ENCODE peak calls at places on chromosomes 12 and 14, in nine cellular contexts. One of them, this sample, is unnamed. For H3K36me3, the result is how much of the 10 kb centered on the place peaks cover.

GRCh38 chr12:80485222-80485987 is 41.4 kb downstream of the PTPRQ start:
- DNase-seq in IMR-90: no peak
- DNase-seq in HCT116: no peak
- DNase-seq in Panc1: no peak
- DNase-seq in GM23338: no peak
- DNase-seq in ovary: no peak
- DNase-seq in CD8-positive, alpha-beta T cell: no peak
- DNase-seq in psoas muscle: no peak
- DNase-seq in uterus: no peak
- DNase-seq in this sample: no peak

GRCh38 chr14:104383931-104384775 is 195.4 kb upstream of the C14orf180 start:
- DNase-seq in Panc1: no peak
- DNase-seq in ovary: no peak
- DNase-seq in CD8-positive, alpha-beta T cell: no peak
- DNase-seq in HCT116: no peak
- DNase-seq in psoas muscle: no peak
- DNase-seq in IMR-90: no peak
- DNase-seq in GM23338: no peak
- DNase-seq in uterus: no peak
- DNase-seq in this sample: no peak

GRCh38 chr14:99538275-99538674 is 57.1 kb downstream of the CCNK start:
- DNase-seq in HCT116: no peak
- DNase-seq in psoas muscle: no peak
- DNase-seq in ovary: no peak
- DNase-seq in CD8-positive, alpha-beta T cell: no peak
- DNase-seq in Panc1: no peak
- DNase-seq in GM23338: no peak
- DNase-seq in IMR-90: peak
- DNase-seq in uterus: no peak
- DNase-seq in this sample: no peak

GRCh38 chr14:34699873-34700621 is 14.3 kb downstream of the CFL2 start:
- DNase-seq in Panc1: peak
- DNase-seq in psoas muscle: no peak
- DNase-seq in CD8-positive, alpha-beta T cell: no peak
- DNase-seq in GM23338: no peak
- DNase-seq in IMR-90: peak
- DNase-seq in ovary: no peak
- DNase-seq in uterus: no peak
- DNase-seq in HCT116: peak
- DNase-seq in this sample: peak

GRCh38 chr14:72598328-72598727 is 295.6 kb downstream of the DPF3 start:
- DNase-seq in psoas muscle: no peak
- DNase-seq in CD8-positive, alpha-beta T cell: no peak
- DNase-seq in Panc1: no peak
- DNase-seq in HCT116: no peak
- DNase-seq in IMR-90: no peak
- DNase-seq in ovary: no peak
- DNase-seq in GM23338: no peak
- DNase-seq in uterus: no peak
- DNase-seq in this sample: no peak

GRCh38 chr12:53383258-53383657 is 3.3 kb downstream of the SP1 start:
- DNase-seq in HCT116: no peak
- DNase-seq in CD8-positive, alpha-beta T cell: no peak
- DNase-seq in GM23338: no peak
- DNase-seq in psoas muscle: no peak
- DNase-seq in Panc1: no peak
- DNase-seq in ovary: no peak
- DNase-seq in uterus: no peak
- DNase-seq in IMR-90: no peak
- DNase-seq in this sample: no peak

GRCh38 chr14:59187802-59188460 is 536 bp upstream of the DAAM1 start:
- DNase-seq in CD8-positive, alpha-beta T cell: no peak
- DNase-seq in Panc1: peak
- DNase-seq in HCT116: no peak
- DNase-seq in psoas muscle: peak
- DNase-seq in IMR-90: no peak
- DNase-seq in GM23338: peak
- DNase-seq in ovary: peak
- DNase-seq in uterus: peak
- DNase-seq in this sample: no peak

GRCh38 chr14:23559010-23559920 is 3.2 kb downstream of the THTPA start:
- DNase-seq in psoas muscle: peak
- DNase-seq in HCT116: no peak
- DNase-seq in GM23338: peak
- DNase-seq in uterus: no peak
- DNase-seq in Panc1: no peak
- DNase-seq in ovary: no peak
- DNase-seq in CD8-positive, alpha-beta T cell: peak
- DNase-seq in IMR-90: peak
- DNase-seq in this sample: no peak

GRCh38 chr12:15322164-15323054 is at the start of gene PTPRO:
- DNase-seq in ovary: no peak
- DNase-seq in uterus: no peak
- DNase-seq in IMR-90: no peak
- DNase-seq in Panc1: no peak
- DNase-seq in CD8-positive, alpha-beta T cell: no peak
- DNase-seq in psoas muscle: peak
- DNase-seq in GM23338: peak
- DNase-seq in HCT116: no peak
- DNase-seq in this sample: no peak

GRCh38 chr12:1840981-1841425 is 20.6 kb downstream of the LRTM2 start:
- DNase-seq in CD8-positive, alpha-beta T cell: no peak
- DNase-seq in IMR-90: no peak
- DNase-seq in Panc1: no peak
- DNase-seq in GM23338: no peak
- DNase-seq in uterus: no peak
- DNase-seq in psoas muscle: no peak
- DNase-seq in HCT116: no peak
- DNase-seq in ovary: no peak
- DNase-seq in this sample: no peak

GRCh38 chr12:69129014-69129413 is 110.4 kb upstream of the CPSF6 start:
- DNase-seq in ovary: no peak
- DNase-seq in Panc1: no peak
- DNase-seq in uterus: no peak
- DNase-seq in HCT116: no peak
- DNase-seq in CD8-positive, alpha-beta T cell: no peak
- DNase-seq in IMR-90: no peak
- DNase-seq in psoas muscle: no peak
- DNase-seq in GM23338: no peak
- DNase-seq in this sample: no peak

GRCh38 chr12:69925291-69925690 is 100.3 kb downstream of the MYRFL start:
- DNase-seq in CD8-positive, alpha-beta T cell: no peak
- DNase-seq in uterus: no peak
- DNase-seq in GM23338: no peak
- DNase-seq in Panc1: no peak
- DNase-seq in IMR-90: no peak
- DNase-seq in HCT116: no peak
- DNase-seq in psoas muscle: no peak
- DNase-seq in ovary: no peak
- DNase-seq in this sample: no peak

GRCh38 chr12:30836656-30837445 is 82.1 kb upstream of the CAPRIN2 start:
- DNase-seq in ovary: no peak
- DNase-seq in uterus: no peak
- DNase-seq in CD8-positive, alpha-beta T cell: no peak
- DNase-seq in psoas muscle: no peak
- DNase-seq in GM23338: no peak
- DNase-seq in Panc1: no peak
- DNase-seq in IMR-90: no peak
- DNase-seq in HCT116: no peak
- DNase-seq in this sample: no peak

GRCh38 chr12:93094988-93095737 is 166.1 kb upstream of the EEA1 start:
- DNase-seq in uterus: no peak
- DNase-seq in ovary: no peak
- DNase-seq in CD8-positive, alpha-beta T cell: no peak
- DNase-seq in psoas muscle: no peak
- DNase-seq in IMR-90: no peak
- DNase-seq in GM23338: no peak
- DNase-seq in Panc1: no peak
- DNase-seq in HCT116: no peak
- DNase-seq in this sample: no peak

GRCh38 chr14:101496779-101497420 is 64.4 kb upstream of the DIO3 start:
- DNase-seq in psoas muscle: no peak
- DNase-seq in ovary: peak
- DNase-seq in IMR-90: no peak
- DNase-seq in HCT116: no peak
- DNase-seq in CD8-positive, alpha-beta T cell: no peak
- DNase-seq in uterus: peak
- DNase-seq in GM23338: no peak
- DNase-seq in Panc1: no peak
- DNase-seq in this sample: no peak

GRCh38 chr14:23895480-23895879 is 58.1 kb upstream of the DHRS4 start:
- DNase-seq in IMR-90: no peak
- DNase-seq in HCT116: no peak
- DNase-seq in CD8-positive, alpha-beta T cell: no peak
- DNase-seq in Panc1: no peak
- DNase-seq in uterus: no peak
- DNase-seq in psoas muscle: no peak
- DNase-seq in ovary: no peak
- DNase-seq in GM23338: peak
- DNase-seq in this sample: no peak

GRCh38 chr12:105057174-105057573 is 27.1 kb downstream of the ALDH1L2 start:
- DNase-seq in Panc1: no peak
- DNase-seq in CD8-positive, alpha-beta T cell: no peak
- DNase-seq in HCT116: no peak
- DNase-seq in IMR-90: no peak
- DNase-seq in uterus: no peak
- DNase-seq in GM23338: no peak
- DNase-seq in psoas muscle: no peak
- DNase-seq in ovary: no peak
- DNase-seq in this sample: no peak

DNA sequence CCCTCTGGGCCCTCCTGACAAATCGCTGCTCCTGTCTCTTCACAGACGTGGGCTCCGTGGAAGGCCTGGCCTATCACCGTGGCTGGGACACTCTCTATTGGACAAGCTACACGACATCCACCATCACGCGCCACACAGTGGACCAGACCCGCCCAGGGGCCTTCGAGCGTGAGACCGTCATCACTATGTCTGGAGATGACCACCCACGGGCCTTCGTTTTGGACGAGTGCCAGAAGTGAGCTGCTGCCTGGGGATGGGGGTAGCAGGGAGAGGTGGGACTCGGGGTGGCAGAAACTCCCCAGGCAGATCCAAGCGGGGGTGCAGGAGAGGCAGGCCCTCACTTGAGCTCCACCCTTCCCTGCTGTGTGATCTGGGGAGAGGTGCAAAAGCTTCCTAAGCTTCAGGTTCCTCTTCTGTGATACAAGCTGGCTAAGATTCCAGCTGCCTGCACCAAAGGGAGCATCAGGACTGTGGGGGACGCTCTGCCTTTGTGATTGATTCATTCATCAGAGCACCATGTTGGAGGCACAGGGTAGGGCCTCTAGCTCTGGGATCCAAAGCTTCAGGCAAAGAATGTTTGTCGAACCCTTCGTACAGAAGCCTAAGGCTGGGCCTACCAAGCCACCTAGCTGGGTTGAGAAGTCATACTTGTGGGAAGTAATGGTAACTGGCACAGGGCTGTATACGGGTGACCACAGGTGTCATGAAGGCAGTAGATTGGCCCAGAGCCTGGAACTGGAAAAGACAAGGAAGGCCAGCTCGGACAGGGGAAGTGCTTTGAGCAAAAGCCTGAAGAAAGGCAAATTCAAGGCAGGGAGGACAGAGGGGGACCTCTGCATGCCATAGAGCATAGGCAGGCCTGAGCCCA is 29.1 kb upstream of the NXPH4 start:
- DNase-seq in ovary: no peak
- DNase-seq in HCT116: no peak
- DNase-seq in IMR-90: no peak
- DNase-seq in CD8-positive, alpha-beta T cell: no peak
- DNase-seq in psoas muscle: no peak
- DNase-seq in uterus: no peak
- DNase-seq in Panc1: no peak
- DNase-seq in GM23338: no peak
- DNase-seq in this sample: no peak
- H3K36me3 ChIP-seq in ovary: under half
- H3K36me3 ChIP-seq in HCT116: under half
- H3K36me3 ChIP-seq in IMR-90: half or more
- H3K36me3 ChIP-seq in CD8-positive, alpha-beta T cell: under half
- H3K36me3 ChIP-seq in psoas muscle: under half
- H3K36me3 ChIP-seq in uterus: under half
- H3K36me3 ChIP-seq in Panc1: under half
- H3K36me3 ChIP-seq in GM23338: under half
- H3K36me3 ChIP-seq in this sample: under half

GRCh38 chr12:48865441-48866290 is at the start of gene RND1:
- DNase-seq in uterus: peak
- DNase-seq in psoas muscle: peak
- DNase-seq in GM23338: peak
- DNase-seq in IMR-90: peak
- DNase-seq in ovary: peak
- DNase-seq in CD8-positive, alpha-beta T cell: peak
- DNase-seq in HCT116: peak
- DNase-seq in Panc1: peak
- DNase-seq in this sample: peak
- TF ChIP-seq CTCF in uterus: peak
- TF ChIP-seq CTCF in psoas muscle: no peak
- TF ChIP-seq CTCF in GM23338: no peak
- TF ChIP-seq CTCF in IMR-90: no peak
- TF ChIP-seq CTCF in ovary: no peak
- TF ChIP-seq CTCF in CD8-positive, alpha-beta T cell: no peak
- TF ChIP-seq CTCF in HCT116: no peak
- TF ChIP-seq CTCF in Panc1: no peak
- TF ChIP-seq CTCF in this sample: peak

DNA sequence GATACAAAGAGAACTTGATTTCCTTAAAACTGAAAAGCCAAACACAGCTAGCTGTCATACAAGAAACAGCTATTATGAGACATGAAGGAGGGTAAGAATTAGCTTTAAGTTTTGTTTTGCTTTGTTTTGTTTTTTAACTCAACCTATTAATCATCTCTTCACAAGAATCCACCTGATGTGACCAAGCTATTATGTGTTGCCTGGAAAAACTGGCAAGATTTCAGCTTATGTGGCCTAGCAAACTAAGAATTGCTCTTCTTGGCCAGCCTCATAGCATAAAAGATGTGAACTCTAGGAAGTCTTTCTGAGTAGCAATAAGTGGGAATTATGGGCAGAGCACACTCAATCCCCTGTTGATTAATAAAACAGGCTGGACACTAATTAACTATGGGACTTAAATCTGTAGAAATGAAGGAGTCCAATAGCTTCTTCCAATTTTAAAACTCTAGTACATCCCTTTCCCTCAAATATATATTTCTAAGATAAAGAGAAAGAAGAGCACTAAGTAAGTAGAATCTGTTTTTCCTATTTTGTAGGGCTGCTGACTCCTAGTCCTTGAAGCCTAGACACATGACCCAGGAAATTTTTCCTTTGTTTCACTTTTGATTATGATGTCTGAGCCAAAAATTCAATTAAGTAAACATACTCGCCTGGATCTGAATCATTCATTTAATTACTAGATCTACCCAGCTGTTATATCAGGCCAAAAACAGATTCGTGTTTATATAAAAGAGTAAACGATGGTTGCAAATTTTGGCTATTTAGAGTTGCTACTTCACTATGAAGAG is 75.8 kb downstream of the GTF2A1 start:
- DNase-seq in HCT116: no peak
- DNase-seq in Panc1: no peak
- DNase-seq in uterus: no peak
- DNase-seq in GM23338: no peak
- DNase-seq in psoas muscle: no peak
- DNase-seq in ovary: no peak
- DNase-seq in IMR-90: no peak
- DNase-seq in CD8-positive, alpha-beta T cell: no peak
- DNase-seq in this sample: no peak
- H3K4me3 ChIP-seq in HCT116: no peak
- H3K4me3 ChIP-seq in Panc1: no peak
- H3K4me3 ChIP-seq in uterus: no peak
- H3K4me3 ChIP-seq in GM23338: no peak
- H3K4me3 ChIP-seq in psoas muscle: no peak
- H3K4me3 ChIP-seq in ovary: no peak
- H3K4me3 ChIP-seq in IMR-90: no peak
- H3K4me3 ChIP-seq in CD8-positive, alpha-beta T cell: no peak
- H3K4me3 ChIP-seq in this sample: no peak

GRCh38 chr12:56134897-56135296 is 6.8 kb downstream of the ESYT1 start:
- DNase-seq in uterus: no peak
- DNase-seq in ovary: no peak
- DNase-seq in CD8-positive, alpha-beta T cell: no peak
- DNase-seq in HCT116: no peak
- DNase-seq in Panc1: no peak
- DNase-seq in psoas muscle: no peak
- DNase-seq in GM23338: no peak
- DNase-seq in IMR-90: no peak
- DNase-seq in this sample: no peak
- H3K36me3 ChIP-seq in uterus: under half
- H3K36me3 ChIP-seq in ovary: under half
- H3K36me3 ChIP-seq in CD8-positive, alpha-beta T cell: half or more
- H3K36me3 ChIP-seq in HCT116: under half
- H3K36me3 ChIP-seq in Panc1: under half
- H3K36me3 ChIP-seq in psoas muscle: half or more
- H3K36me3 ChIP-seq in GM23338: half or more
- H3K36me3 ChIP-seq in IMR-90: half or more
- H3K36me3 ChIP-seq in this sample: under half

This sample was measured in kidney epithelial cell.